ENCODE peak calls at places on chromosomes 11 and 22, in six cellular contexts. T is PC-3, F is kidney, W is IMR-90, C is neuronal stem cell, X is trophoblast cell. M is an unnamed sample.

GRCh38 chr11:124285610-124286344 is 28.0 kb downstream of the OR8D1 start:
- DNase-seq in T (peak; percentile 70), F (no peak), W (peak; percentile 75), C (no peak), X (peak; percentile 76), M (peak; percentile 11)

GRCh38 chr11:9091044-9091936 is at the start of gene SCUBE2:
- DNase-seq in T (no peak), F (no peak), W (no peak), C (no peak), X (no peak), M (peak; percentile 54)

GRCh38 chr22:46788426-46789168 is 26.1 kb downstream of the TBC1D22A start:
- DNase-seq in T (no peak), F (peak; percentile 36), W (no peak), C (no peak), X (no peak), M (no peak)

GRCh38 chr11:71139516-71140205 is 112.7 kb downstream of the SHANK2 start:
- DNase-seq in T (no peak), F (peak; percentile 92), W (peak; percentile 26), C (no peak), X (no peak), M (peak; percentile 22)

GRCh38 chr11:101880208-101880607 is 34.6 kb upstream of the CEP126 start:
- DNase-seq in T (peak; percentile 78), F (no peak), W (peak; percentile 79), C (no peak), X (peak; percentile 44), M (peak; percentile 51)

GRCh38 chr11:77069336-77069968 is 2.7 kb downstream of the CAPN5 start:
- DNase-seq in T (no peak), F (no peak), W (no peak), C (no peak), X (no peak), M (no peak)

GRCh38 chr11:86152006-86152862 is 83.3 kb upstream of the PICALM start:
- DNase-seq in T (peak; percentile 22), F (no peak), W (peak; percentile 53), C (no peak), X (peak; percentile 82), M (peak; percentile 56)

GRCh38 chr11:86624366-86624765 is 48.0 kb downstream of the ME3 start:
- DNase-seq in T (no peak), F (no peak), W (no peak), C (no peak), X (peak; percentile 29), M (peak; percentile 27)

GRCh38 chr11:121246769-121247035 is 45.9 kb upstream of the SC5D start:
- DNase-seq in T (no peak), F (no peak), W (no peak), C (no peak), X (no peak), M (no peak)

GRCh38 chr11:75826463-75827220 is 11.6 kb downstream of the UVRAG start:
- DNase-seq in T (no peak), F (no peak), W (peak; percentile 23), C (no peak), X (peak; percentile 28), M (peak; percentile 46)

GRCh38 chr11:122045181-122045586 is 70.8 kb downstream of the BLID start:
- DNase-seq in T (peak; percentile 92), F (no peak), W (peak; percentile 92), C (no peak), X (peak; percentile 25), M (peak; percentile 57)

GRCh38 chr11:16912607-16913006 is 101.6 kb downstream of the PLEKHA7 start:
- DNase-seq in T (peak; percentile 62), F (no peak), W (no peak), C (no peak), X (no peak), M (no peak)

GRCh38 chr22:19430890-19431541 is 517 bp downstream of the HIRA start:
- DNase-seq in T (peak; percentile 7), F (peak; percentile 85), W (peak; percentile 19), C (peak; percentile 39), X (peak; percentile 27), M (peak; percentile 65)

GRCh38 chr22:24894220-24894975 is 52.1 kb downstream of the LHFPL7 start:
- DNase-seq in T (peak; percentile 95), F (peak; percentile 95), W (peak; percentile 68), C (no peak), X (peak; percentile 53), M (peak; percentile 60)

GRCh38 chr11:118998822-118999221 is 884 bp downstream of the CENATAC start:
- DNase-seq in T (peak; percentile 97), F (no peak), W (peak; percentile 72), C (no peak), X (peak; percentile 91), M (peak; percentile 50)

GRCh38 chr11:13128381-13128780 is 119.3 kb downstream of the RASSF10 start:
- DNase-seq in T (no peak), F (no peak), W (peak; percentile 63), C (no peak), X (no peak), M (no peak)

GRCh38 chr11:123454060-123454651 is 24.1 kb downstream of the GRAMD1B start:
- DNase-seq in T (peak; percentile 99), F (no peak), W (peak; percentile 61), C (no peak), X (peak; percentile 92), M (peak; percentile 59)

GRCh38 chr11:61008971-61009370 is 37.5 kb downstream of the CD6 start:
- DNase-seq in T (no peak), F (peak; percentile 35), W (no peak), C (no peak), X (no peak), M (no peak)

GRCh38 chr11:126607776-126608625 is 252.5 kb downstream of the ST3GAL4 start:
- DNase-seq in T (no peak), F (no peak), W (no peak), C (no peak), X (no peak), M (no peak)

DNA sequence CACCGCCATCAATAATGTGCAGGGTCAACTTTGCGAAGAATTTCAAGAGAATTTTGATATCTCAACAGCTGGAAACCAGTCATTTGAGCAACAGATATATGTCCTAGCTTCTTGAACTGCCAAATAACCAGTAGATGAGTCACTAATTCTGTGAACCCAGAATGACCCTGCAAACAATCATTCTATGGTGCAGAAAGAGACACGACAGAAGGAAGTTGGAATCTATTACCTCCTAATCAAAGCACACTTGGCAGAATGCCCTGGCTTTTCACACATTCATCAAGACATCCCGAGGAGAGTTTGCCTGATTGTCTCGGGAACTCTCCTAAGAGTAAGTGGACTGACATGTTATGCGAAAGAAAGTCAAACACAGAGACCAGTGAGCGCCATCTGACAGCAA is 621.1 kb downstream of the OPCML start:
- DNase-seq in T (no peak), F (no peak), W (peak; percentile 58), C (no peak), X (no peak), M (peak; percentile 23)
- H3K4me3 ChIP-seq in T (no peak overlapping the region), F (no peak overlapping the region), W (no peak overlapping the region), C (no peak overlapping the region), X (no peak overlapping the region), M (no peak overlapping the region)

DNA sequence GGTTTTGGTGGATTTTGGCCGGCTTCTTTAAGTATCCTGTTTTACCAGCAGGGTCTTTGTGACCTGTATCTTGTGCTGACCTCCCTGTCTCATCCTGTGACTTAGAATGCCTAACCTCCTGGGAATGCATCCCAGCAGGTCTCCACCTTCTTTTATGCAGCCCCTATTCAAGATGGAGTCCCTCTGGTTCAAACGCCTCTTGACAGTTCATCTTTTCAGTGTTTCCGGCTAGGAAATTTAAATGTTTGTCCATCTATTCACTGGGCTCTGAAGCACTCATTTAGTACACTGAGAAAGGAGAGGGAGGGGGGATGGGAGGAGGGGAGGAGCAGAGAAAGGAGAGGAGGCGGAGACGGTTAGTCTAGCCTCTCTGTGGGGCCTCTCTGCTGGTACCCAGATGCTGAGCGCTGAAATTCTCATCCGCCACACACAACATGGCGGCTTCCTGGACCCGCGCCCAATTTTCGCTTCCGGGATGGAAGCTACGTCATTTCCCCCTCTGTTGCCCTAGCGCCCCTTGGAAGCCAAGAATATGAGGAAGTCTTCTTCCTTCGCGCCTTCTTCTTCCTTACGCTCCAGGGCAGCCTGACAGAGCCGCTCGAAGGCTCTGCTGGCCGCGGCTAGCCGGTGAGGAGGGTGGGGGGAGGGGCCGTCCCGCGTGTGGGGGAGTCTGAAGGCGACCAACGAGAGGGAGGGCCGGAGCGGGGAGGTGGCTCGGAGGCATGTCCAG is 69.0 kb upstream of the SYT13 start:
- DNase-seq in T (no peak), F (peak; percentile 95), W (peak; percentile 41), C (peak; percentile 89), X (peak; percentile 77), M (peak; percentile 72)
- H3K9ac ChIP-seq in T (no peak overlapping the region), F (no peak overlapping the region), W (no peak overlapping the region), C (peak overlapping the region; percentile 88), X (no peak overlapping the region), M (no peak overlapping the region)

DNA sequence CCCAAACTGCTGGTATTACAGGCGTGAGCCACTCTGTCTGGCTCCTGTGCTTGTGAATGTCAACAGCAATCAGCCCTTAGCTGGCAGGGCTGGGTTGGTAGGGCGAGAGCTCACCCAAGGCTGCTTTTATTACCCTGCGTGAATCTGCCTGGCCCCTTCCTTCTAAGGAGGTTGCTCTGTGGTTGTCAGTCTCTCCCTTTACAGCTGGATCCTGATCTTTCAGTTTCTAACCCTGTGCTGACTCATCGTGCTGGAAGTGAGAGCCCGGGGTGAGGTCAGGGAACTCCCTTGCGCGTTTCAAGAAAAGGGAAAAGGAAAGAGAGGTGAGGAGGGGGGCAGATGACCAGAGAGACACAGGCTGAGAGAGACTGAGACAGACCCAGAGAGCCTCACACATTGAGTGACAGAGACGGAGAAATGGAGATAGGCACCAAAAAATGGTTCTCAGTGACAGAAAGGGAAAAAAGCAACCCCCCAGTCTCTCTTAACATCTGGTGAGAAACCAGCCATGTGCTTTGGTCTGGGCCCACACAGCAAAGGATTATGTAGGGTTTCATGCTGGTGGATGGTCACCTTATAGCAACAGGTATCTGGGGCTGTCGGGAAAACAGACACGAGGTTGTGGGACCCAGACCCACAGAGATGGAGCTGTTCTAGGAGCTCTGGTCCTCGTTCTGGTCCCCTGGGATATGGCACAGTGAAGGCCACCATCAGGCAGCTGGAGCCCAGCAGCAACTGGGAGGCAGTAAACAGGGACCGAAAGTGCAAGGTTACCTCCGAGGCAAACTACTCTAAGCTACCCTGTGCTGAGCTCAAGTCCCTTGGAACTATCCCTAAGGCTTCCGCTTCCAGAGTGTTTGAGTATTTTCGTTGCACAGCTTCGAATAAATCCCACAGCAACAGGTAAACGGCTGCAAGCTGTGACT is 2.5 kb downstream of the TCN2 start:
- DNase-seq in T (peak; percentile 78), F (no peak), W (peak; percentile 86), C (no peak), X (peak; percentile 66), M (peak; percentile 84)
- H3K4me3 ChIP-seq in T (no peak overlapping the region), F (peak overlapping the region; percentile 74), W (no peak overlapping the region), C (no peak overlapping the region), X (no peak overlapping the region), M (peak overlapping the region; percentile 59)

GRCh38 chr11:2700415-2701211 is 819 bp upstream of the KCNQ1OT1 start:
- DNase-seq in T (peak; percentile 59), F (peak; percentile 92), W (no peak), C (peak; percentile 51), X (peak; percentile 61), M (peak; percentile 63)
- H3K9ac ChIP-seq in T (peak overlapping the region; percentile 94), F (no peak overlapping the region), W (peak overlapping the region; percentile 73), C (peak overlapping the region; percentile 68), X (no peak overlapping the region), M (peak overlapping the region; percentile 87)

GRCh38 chr22:32801436-32802290 is at the start of gene TIMP3:
- DNase-seq in T (no peak), F (peak; percentile 97), W (peak; percentile 82), C (peak; percentile 69), X (peak; percentile 65), M (peak; percentile 93)
- H3K4me3 ChIP-seq in T (no peak within 1 kb of the TSS), F (peak within 1 kb of the TSS; percentile 88), W (peak within 1 kb of the TSS; percentile 75), C (peak within 1 kb of the TSS; percentile 31), X (peak within 1 kb of the TSS; percentile 89), M (peak within 1 kb of the TSS; percentile 82)